ENCODE peak calls at places on chromosomes 16 and 17, in four cellular contexts. V is DND-41, J is PC-9, K is heart right ventricle. O is an unnamed sample.

GRCh38 chr17:39732586-39732985 is 2.3 kb upstream of the MIEN1 start:
- DNase-seq in V (no peak), J (no peak), K (no peak), O (no peak)

GRCh38 chr16:67733734-67734470 is 14.8 kb upstream of the GFOD2 start:
- DNase-seq in V (no peak), J (no peak), K (no peak), O (no peak)

GRCh38 chr17:45227101-45227591 is 5.5 kb downstream of the FMNL1 start:
- DNase-seq in V (no peak), J (no peak), K (no peak), O (no peak)

GRCh38 chr16:71367243-71367976 is 8.9 kb downstream of the CALB2 start:
- DNase-seq in V (peak), J (peak), K (no peak), O (peak)

GRCh38 chr16:89815639-89816348 is 653 bp downstream of the FANCA start:
- DNase-seq in V (peak), J (no peak), K (no peak), O (peak)

GRCh38 chr16:69727916-69728270 is 1.5 kb upstream of the NQO1 start:
- DNase-seq in V (no peak), J (no peak), K (peak), O (no peak)

GRCh38 chr17:4583796-4584124 is 569 bp upstream of the SMTNL2 start:
- DNase-seq in V (no peak), J (no peak), K (no peak), O (no peak)

GRCh38 chr16:54921229-54921824 is 9.3 kb upstream of the IRX5 start:
- DNase-seq in V (no peak), J (no peak), K (no peak), O (no peak)

GRCh38 chr17:42814633-42815399 is 9.3 kb downstream of the BECN1 start:
- DNase-seq in V (no peak), J (no peak), K (no peak), O (no peak)

GRCh38 chr17:75843577-75844529 is at the start of gene UNC13D:
- DNase-seq in V (peak), J (peak), K (no peak), O (no peak)

GRCh38 chr17:82648761-82649474 is 674 bp upstream of the WDR45B start:
- DNase-seq in V (no peak), J (no peak), K (peak), O (peak)

GRCh38 chr16:28569011-28569410 is 15.3 kb downstream of the SGF29 start:
- DNase-seq in V (no peak), J (no peak), K (no peak), O (no peak)

GRCh38 chr16:85428899-85429775 is 184.0 kb upstream of the GSE1 start:
- DNase-seq in V (peak), J (no peak), K (no peak), O (no peak)

GRCh38 chr16:14341324-14342225 is 270.5 kb downstream of the MRTFB start:
- DNase-seq in V (no peak), J (no peak), K (no peak), O (no peak)

GRCh38 chr16:84448444-84448843 is 56.0 kb downstream of the MEAK7 start:
- DNase-seq in V (no peak), J (no peak), K (no peak), O (no peak)

GRCh38 chr17:17043668-17044226 is 1.5 kb downstream of the MPRIP start:
- DNase-seq in V (no peak), J (peak), K (no peak), O (peak)

GRCh38 chr16:80569440-80570105 is 28.8 kb downstream of the DYNLRB2 start:
- DNase-seq in V (no peak), J (no peak), K (no peak), O (peak)

DNA sequence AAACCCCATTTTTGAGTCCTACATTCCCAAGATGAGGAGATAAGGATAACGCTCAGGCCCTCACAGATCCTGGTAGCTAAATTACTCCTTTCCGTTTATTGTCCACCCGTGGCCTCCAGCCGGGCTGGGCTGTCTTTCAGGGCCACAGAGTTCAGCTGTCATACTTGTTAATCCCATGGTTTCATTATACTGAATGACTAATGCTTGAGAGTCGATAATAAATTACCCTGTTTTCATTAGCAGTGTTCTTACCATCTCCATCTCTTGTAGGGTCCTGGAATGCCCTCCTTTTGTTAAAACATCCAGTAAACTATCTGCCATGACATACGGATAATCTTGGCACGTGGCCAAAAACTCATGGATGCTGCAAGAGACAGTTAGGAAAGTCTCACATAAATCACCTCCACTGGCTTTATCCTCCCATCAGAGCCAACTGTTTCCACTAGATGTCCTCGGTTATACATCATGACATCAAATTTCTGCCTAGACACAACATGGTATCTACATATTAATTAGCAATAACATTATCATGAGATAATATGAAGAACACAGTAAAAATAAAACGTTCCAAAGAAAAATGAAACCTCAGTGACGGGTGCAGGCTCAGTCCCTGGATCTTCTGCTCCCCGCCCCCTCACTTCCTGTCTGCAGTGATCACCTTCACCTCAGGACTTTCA is 45.3 kb downstream of the BRD7 start:
- DNase-seq in V (no peak), J (peak), K (no peak), O (peak)
- TF ChIP-seq CTCF in V (peak), J (peak), K (no peak), O (peak)

GRCh38 chr16:750454-750853 is 9.7 kb upstream of the CIAO3 start:
- DNase-seq in V (no peak), J (no peak), K (no peak), O (no peak)
- H3K27ac ChIP-seq in V (no peak), J (no peak), K (no peak), O (no peak)

GRCh38 chr17:29195465-29196081 is 15.4 kb upstream of the MYO18A start:
- DNase-seq in V (no peak), J (peak), K (no peak), O (no peak)

GRCh38 chr17:29194669-29195068 is 14.5 kb upstream of the MYO18A start:
- DNase-seq in V (no peak), J (no peak), K (no peak), O (no peak)

GRCh38 chr17:29197516-29198272 is 17.5 kb upstream of the MYO18A start:
- DNase-seq in V (no peak), J (no peak), K (no peak), O (no peak)

GRCh38 chr17:29193146-29193545 is 12.9 kb upstream of the MYO18A start:
- DNase-seq in V (no peak), J (no peak), K (no peak), O (no peak)

DNA sequence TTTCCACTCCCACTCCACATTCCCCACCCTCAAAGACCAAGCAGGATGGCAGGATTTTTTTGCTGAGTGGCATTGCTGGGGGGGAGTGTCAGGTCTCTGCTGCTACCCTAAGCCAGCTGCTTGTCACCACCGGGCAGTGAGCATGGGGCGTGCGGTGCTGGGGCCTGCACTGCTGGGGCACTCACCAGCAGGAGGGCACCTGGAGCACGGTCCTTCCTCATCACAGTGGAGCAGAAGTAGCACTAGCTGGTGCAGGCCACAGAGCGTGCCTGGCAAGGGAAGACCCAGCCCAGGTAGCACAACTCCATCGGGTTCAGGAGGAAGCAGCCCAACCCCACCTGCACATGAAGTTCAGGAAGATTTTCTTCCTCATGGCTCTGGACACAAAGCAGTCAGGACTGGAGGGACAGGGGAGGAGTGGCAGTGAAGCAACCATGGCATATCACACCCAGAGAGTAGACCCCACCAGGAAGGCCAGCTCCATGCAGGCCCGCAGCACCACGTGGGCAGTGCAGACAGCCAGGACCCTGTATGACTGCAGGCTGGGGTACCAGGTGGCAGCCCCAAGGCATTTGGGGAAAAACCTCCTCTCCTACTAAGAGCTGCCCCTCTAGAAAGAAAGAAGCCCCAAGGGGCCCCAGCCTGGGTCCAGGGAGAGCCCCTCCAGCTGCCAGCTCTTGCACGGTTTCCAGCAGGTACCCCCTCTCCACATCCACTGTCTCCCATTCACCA is 16.8 kb upstream of the MYO18A start:
- DNase-seq in V (no peak), J (no peak), K (no peak), O (no peak)
- TF ChIP-seq CTCF in V (no peak), J (no peak), K (no peak), O (no peak)

DNA sequence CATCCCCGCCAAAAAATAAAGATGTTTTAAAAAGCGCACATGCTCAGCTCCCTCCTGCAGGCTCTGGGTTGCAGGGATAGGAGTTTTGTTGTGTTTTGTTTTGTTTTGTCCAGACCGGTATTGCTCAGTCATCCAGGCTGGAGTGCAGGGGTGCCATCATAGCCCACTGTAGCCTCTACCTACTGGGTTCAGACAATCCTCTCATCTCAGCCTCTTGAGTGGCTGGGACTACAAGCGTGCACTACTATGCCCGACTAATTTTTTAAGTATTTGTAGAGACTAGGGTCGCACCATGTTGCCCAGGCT is 661 bp downstream of the WWOX start:
- DNase-seq in V (no peak), J (no peak), K (no peak), O (no peak)
- H3K27ac ChIP-seq in V (peak), J (peak), K (peak), O (peak)

DNA sequence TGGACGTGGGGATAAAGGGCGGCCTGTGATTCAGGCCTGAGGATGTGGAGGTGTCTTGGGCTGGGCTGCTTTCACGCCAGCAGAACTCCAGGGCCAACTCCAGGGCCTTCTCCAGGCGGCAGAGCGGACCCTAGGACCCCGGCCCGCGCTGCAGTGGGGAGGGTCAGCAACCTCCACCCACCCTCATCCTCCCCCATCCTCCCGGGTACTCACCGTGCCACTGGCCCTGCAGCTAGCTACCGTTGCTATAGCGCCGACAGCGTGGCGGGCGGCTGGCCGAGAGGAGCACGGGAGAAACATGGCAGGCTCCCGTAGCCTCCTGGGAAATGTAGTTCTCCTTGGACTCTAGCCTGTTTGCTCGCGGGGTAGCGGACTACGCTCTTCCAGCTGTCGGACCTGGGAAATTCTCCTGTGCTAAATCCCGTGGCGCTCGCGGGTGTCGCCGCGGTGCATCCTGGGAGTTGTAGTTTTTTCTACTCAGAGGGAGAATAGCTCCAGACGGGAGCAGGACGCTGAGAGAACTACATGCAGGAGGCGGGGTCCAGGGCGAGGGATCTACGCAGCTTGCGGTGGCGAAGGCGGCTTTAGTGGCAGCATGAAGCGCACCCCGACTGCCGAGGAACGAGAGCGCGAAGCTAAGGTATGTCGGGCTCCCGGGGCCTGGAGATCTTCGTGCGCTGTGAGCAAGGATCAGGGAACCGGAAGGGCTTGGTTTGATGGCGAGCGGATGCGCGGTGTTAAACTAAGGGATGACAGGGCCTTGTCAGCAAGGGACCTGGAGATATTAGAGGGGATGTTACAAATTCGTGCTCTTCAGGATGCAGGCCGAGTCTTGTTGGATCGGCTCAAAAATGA is at the start of the genes FTO and RPGRIP1L:
- DNase-seq in V (peak), J (peak), K (peak), O (peak)
- TF ChIP-seq CTCF in V (peak), J (no peak), K (no peak), O (no peak)

GRCh38 chr17:10115536-10115932 is 82.9 kb downstream of the GAS7 start:
- DNase-seq in V (no peak), J (no peak), K (no peak), O (no peak)
- H3K27ac ChIP-seq in V (peak), J (no peak), K (peak), O (peak)

GRCh38 chr16:81595676-81596292 is 151.2 kb downstream of the CMIP start:
- DNase-seq in V (no peak), J (peak), K (no peak), O (no peak)

GRCh38 chr16:81599034-81599744 is 154.6 kb downstream of the CMIP start:
- DNase-seq in V (no peak), J (no peak), K (no peak), O (no peak)

GRCh38 chr16:81597079-81597658 is 152.6 kb downstream of the CMIP start:
- DNase-seq in V (no peak), J (no peak), K (no peak), O (no peak)

GRCh38 chr16:81600275-81600674 is 155.7 kb downstream of the CMIP start:
- DNase-seq in V (no peak), J (peak), K (no peak), O (peak)

DNA sequence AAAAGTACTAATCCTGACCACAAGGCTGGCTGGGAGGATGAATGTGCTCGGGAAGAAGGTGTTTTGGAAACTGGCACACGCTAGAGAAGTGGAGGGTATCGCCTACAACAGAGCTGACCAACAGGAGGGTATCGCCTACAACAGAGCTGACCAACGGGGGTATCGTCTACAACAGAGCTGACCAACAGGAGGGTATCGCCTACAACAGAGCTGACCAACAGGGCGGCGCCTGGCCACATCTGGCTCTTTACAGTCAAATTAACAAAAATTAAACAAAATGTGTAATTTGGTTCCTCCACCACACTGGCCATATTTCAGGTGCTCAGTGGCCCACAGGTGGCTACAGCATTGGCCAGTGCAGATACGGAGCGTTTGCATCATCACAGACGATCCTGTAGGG is 153.5 kb downstream of the CMIP start:
- DNase-seq in V (no peak), J (no peak), K (no peak), O (no peak)
- TF ChIP-seq CTCF in V (no peak), J (no peak), K (no peak), O (no peak)

DNA sequence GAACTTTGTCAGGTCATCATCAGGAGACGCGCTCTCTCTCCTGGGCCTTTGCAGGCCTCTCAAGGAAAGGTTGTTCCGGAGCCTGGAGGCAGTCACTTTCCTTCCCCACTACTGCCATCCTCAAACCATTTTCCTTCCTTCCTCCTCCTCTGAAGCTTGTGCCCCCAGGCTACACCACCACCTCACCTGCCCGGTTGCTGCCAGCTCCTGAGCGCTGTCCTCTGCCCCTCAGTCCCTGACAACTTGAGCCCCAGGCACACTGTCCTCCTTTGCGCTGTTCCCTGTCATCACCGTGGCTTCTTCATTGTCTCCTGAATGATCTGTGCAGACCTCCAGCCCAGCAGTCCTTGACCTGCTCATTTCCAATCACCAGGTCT is 18.9 kb downstream of the CDRT4 start:
- DNase-seq in V (no peak), J (no peak), K (no peak), O (no peak)
- H3K27ac ChIP-seq in V (no peak), J (no peak), K (peak), O (no peak)

O was measured in RWPE1.